ENCODE peak calls at places on chromosomes 2 and 18, in nine cellular contexts. Q is fibroblast of lung; K is SK-N-SH; D is RWPE1; T is upper lobe of left lung; F is colonic mucosa; L is A673; X is psoas muscle; E is effector memory CD4-positive, alpha-beta T cell. R is an unnamed sample.

GRCh38 chr2:148810081-148810480 is 64.9 kb upstream of the KIF5C start:
- DNase-seq in X (no peak), L (no peak), F (no peak), Q (no peak), D (no peak), E (no peak), K (no peak), T (no peak), R (no peak)

GRCh38 chr2:96119981-96120720 is 3.8 kb upstream of the ADRA2B start:
- DNase-seq in K (no peak), D (no peak), X (no peak), L (no peak), F (no peak), Q (no peak), T (no peak), E (no peak), R (no peak)

GRCh38 chr2:218284106-218284811 is 8.0 kb downstream of the TMBIM1 start:
- DNase-seq in E (peak; percentile 57), K (no peak), T (no peak), Q (peak; percentile 82), X (peak; percentile 83), D (peak; percentile 77), L (no peak), F (no peak), R (no peak)

GRCh38 chr18:46324087-46324486 is 219.9 kb downstream of the HAUS1 start:
- DNase-seq in F (no peak), K (no peak), Q (no peak), L (no peak), T (no peak), E (no peak), X (no peak), D (no peak), R (no peak)

GRCh38 chr2:25972049-25972823 is 10.1 kb downstream of the KIF3C start:
- DNase-seq in Q (peak; percentile 76), X (no peak), K (no peak), D (no peak), L (no peak), E (no peak), F (no peak), T (no peak), R (no peak)

GRCh38 chr2:223086360-223086981 is 34.5 kb downstream of the KCNE4 start:
- DNase-seq in T (no peak), L (no peak), K (no peak), E (no peak), Q (peak; percentile 70), F (no peak), X (no peak), D (no peak), R (no peak)

GRCh38 chr2:225117061-225117716 is 74.9 kb upstream of the DOCK10 start:
- DNase-seq in L (no peak), T (no peak), E (no peak), F (no peak), X (no peak), Q (peak; percentile 75), K (no peak), D (no peak), R (no peak)

GRCh38 chr2:205053827-205054410 is 508.6 kb downstream of the PARD3B start:
- DNase-seq in Q (peak; percentile 12), L (no peak), X (no peak), D (no peak), F (no peak), E (no peak), K (no peak), T (no peak), R (no peak)

GRCh38 chr18:13137041-13137938 is 81.3 kb upstream of the LDLRAD4 start:
- DNase-seq in L (no peak), F (peak; percentile 37), T (peak; percentile 92), Q (peak; percentile 38), D (no peak), E (peak; percentile 14), X (peak; percentile 64), K (peak; percentile 70), R (no peak)

GRCh38 chr18:54279477-54280205 is 10.3 kb downstream of the POLI start:
- DNase-seq in Q (no peak), K (no peak), L (no peak), F (no peak), E (no peak), T (no peak), D (no peak), X (no peak), R (no peak)

GRCh38 chr2:117832905-117833613 is 18.6 kb downstream of the DDX18 start:
- DNase-seq in E (no peak), X (no peak), F (no peak), L (no peak), K (no peak), Q (peak; percentile 34), D (peak; percentile 26), T (no peak), R (no peak)

GRCh38 chr18:61738042-61738441 is 154.8 kb downstream of the RNF152 start:
- DNase-seq in X (no peak), Q (no peak), T (no peak), F (no peak), L (no peak), D (no peak), E (no peak), K (no peak), R (no peak)
- H3K27ac ChIP-seq in X (peak overlapping the region; percentile 15), Q (no peak overlapping the region), T (peak overlapping the region; percentile 75), F (peak overlapping the region; percentile 1), L (no peak overlapping the region), D (no peak overlapping the region), E (no peak overlapping the region), K (no peak overlapping the region), R (no peak overlapping the region)

DNA sequence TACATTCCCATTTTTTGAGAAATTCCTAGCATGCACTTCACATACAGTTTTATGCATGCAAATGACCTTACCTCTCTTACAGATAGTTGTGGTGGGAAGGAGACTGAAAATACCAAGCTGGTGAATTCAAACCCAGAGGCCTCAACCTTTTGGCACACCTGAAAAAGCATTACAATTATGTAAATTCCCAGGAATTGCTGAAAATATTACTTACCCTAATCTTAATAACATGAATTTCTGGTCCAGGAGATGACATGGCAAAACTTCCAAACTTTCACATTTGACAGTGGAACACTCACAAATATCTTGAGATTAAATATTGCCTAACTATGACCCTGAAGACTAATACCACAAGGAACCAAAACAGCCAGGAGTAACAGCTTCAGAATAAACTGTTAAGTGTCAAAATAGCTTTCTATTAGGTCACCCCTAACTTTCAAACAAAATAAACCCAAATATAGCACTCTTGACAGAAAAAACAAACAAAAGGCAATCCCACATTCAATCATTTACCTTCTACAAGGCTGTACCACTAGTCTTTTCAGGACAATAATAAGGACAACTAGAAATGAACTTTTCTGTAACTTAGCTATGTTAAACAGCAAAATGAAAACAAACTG is 10.9 kb upstream of the PEX13 start:
- DNase-seq in F (no peak), D (no peak), Q (no peak), K (no peak), X (no peak), T (no peak), E (no peak), L (no peak), R (no peak)
- H3K27ac ChIP-seq in F (no peak overlapping the region), D (no peak overlapping the region), Q (no peak overlapping the region), K (no peak overlapping the region), X (no peak overlapping the region), T (no peak overlapping the region), E (no peak overlapping the region), L (no peak overlapping the region), R (no peak overlapping the region)

GRCh38 chr2:46305767-46306166 is 8.6 kb downstream of the EPAS1 start:
- DNase-seq in F (no peak), T (no peak), K (no peak), E (no peak), L (no peak), Q (no peak), X (no peak), D (no peak), R (no peak)
- H3K27ac ChIP-seq in F (peak overlapping the region; percentile 58), T (peak overlapping the region; percentile 96), K (no peak overlapping the region), E (no peak overlapping the region), L (no peak overlapping the region), Q (no peak overlapping the region), X (peak overlapping the region; percentile 66), D (no peak overlapping the region), R (peak overlapping the region; percentile 80)

DNA sequence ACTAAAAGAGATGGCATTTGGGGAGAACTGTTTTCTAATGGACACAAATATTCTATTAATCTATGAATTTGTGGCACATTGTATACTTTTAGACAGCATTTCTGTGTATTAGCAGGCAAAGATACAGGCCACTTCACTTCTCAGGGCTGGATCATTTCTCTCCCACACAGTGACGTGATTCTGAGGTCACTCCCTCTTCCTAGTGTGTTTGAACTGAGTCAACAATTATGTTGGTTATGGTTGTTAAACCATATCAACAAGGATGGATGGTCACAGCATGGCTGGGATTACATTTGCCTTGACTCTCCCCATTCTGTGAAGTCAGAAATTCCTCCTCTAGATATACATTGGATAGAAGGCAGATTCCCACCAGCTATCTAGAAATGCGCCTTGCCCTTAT is 11.6 kb downstream of the NOSTRIN start:
- DNase-seq in D (no peak), X (no peak), K (no peak), F (no peak), Q (peak; percentile 49), E (no peak), T (no peak), L (no peak), R (no peak)
- H3K27ac ChIP-seq in D (no peak overlapping the region), X (no peak overlapping the region), K (no peak overlapping the region), F (no peak overlapping the region), Q (no peak overlapping the region), E (no peak overlapping the region), T (no peak overlapping the region), L (no peak overlapping the region), R (no peak overlapping the region)

DNA sequence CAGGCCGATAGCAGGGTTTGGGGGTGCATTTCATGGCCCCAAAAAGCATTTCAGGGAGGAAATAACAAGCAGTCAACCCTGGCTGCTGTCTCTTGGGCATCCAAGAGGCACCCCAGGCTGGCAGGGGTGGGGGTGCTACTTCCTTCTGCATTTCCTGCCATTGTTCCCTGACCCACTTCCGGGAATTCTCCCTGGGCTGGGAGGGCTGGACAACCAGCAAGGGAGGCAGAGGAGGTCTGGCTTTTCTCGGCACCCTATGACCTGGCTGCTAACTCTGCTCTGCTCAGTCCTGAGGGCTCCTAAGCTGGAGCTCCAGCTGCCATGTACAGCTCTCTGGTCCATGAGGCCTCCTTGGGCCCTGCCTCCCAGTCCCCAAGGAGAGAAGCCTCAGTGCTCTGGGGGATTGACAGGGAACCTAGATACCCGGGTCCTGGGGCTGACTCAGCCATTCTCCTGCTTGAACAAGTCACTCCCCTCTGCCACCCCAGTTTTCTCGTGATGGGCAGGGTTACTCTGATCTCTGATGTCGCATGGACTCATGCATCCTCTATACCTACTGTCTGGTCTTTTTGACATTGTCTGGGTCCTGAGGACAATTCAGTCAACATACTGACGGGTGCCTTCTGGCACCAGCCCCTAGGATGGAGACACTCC is 47.2 kb downstream of the DYSF start:
- DNase-seq in K (no peak), Q (no peak), L (no peak), D (no peak), F (no peak), X (no peak), E (no peak), T (no peak), R (no peak)
- H3K27ac ChIP-seq in K (no peak overlapping the region), Q (no peak overlapping the region), L (no peak overlapping the region), D (no peak overlapping the region), F (no peak overlapping the region), X (peak overlapping the region; percentile 63), E (no peak overlapping the region), T (peak overlapping the region; percentile 81), R (no peak overlapping the region)

R was measured in epithelial cell of prostate.